ENCODE peak calls at places on chromosomes 6 and 20, in nine cellular contexts. V is stomach, L is HCT116, Z is AG04449, U is heart right ventricle, Q is psoas muscle, A is cardiac muscle cell, S is PC-3, G is HFF-Myc. F is an unnamed sample.

GRCh38 chr20:10376271-10377075 is 57.5 kb downstream of the MKKS start:
- DNase-seq in V (no peak), L (no peak), Z (peak), U (no peak), Q (no peak), A (peak), S (peak), G (no peak), F (peak)

GRCh38 chr6:100289285-100289684 is 175.4 kb downstream of the SIM1 start:
- DNase-seq in V (no peak), L (no peak), Z (no peak), U (no peak), Q (no peak), A (no peak), S (peak), G (no peak), F (no peak)

GRCh38 chr20:61352381-61353260 is 100.6 kb downstream of the CDH4 start:
- DNase-seq in V (no peak), L (no peak), Z (no peak), U (no peak), Q (no peak), A (no peak), S (no peak), G (no peak), F (no peak)

GRCh38 chr6:1329708-1330107 is 17.8 kb downstream of the FOXQ1 start:
- DNase-seq in V (no peak), L (no peak), Z (no peak), U (no peak), Q (no peak), A (no peak), S (no peak), G (no peak), F (no peak)

GRCh38 chr6:151675746-151676459 is 131.6 kb upstream of the ESR1 start:
- DNase-seq in V (peak), L (peak), Z (no peak), U (no peak), Q (no peak), A (peak), S (peak), G (no peak), F (no peak)

GRCh38 chr6:29995346-29995777 is 53.0 kb downstream of the HLA-A start:
- DNase-seq in V (no peak), L (no peak), Z (no peak), U (no peak), Q (no peak), A (peak), S (peak), G (no peak), F (no peak)

GRCh38 chr20:35329435-35330139 is 37.4 kb upstream of the FAM83C start:
- DNase-seq in V (peak), L (no peak), Z (no peak), U (no peak), Q (peak), A (peak), S (peak), G (no peak), F (no peak)

GRCh38 chr6:77502966-77503365 is 39.7 kb upstream of the HTR1B start:
- DNase-seq in V (no peak), L (no peak), Z (no peak), U (no peak), Q (no peak), A (no peak), S (no peak), G (no peak), F (no peak)

GRCh38 chr20:3231889-3232588 is 7.0 kb downstream of the SLC4A11 start:
- DNase-seq in V (no peak), L (no peak), Z (no peak), U (no peak), Q (no peak), A (no peak), S (no peak), G (no peak), F (no peak)

GRCh38 chr6:79949235-79949634 is 1.9 kb upstream of the ELOVL4 start:
- DNase-seq in V (peak), L (peak), Z (peak), U (peak), Q (no peak), A (peak), S (peak), G (no peak), F (peak)

GRCh38 chr6:132089173-132089572 is 138.0 kb upstream of the CCN2 start:
- DNase-seq in V (no peak), L (no peak), Z (no peak), U (no peak), Q (no peak), A (no peak), S (no peak), G (no peak), F (no peak)

GRCh38 chr6:34791164-34791841 is 580 bp upstream of the BLTP3A start:
- DNase-seq in V (peak), L (peak), Z (no peak), U (peak), Q (peak), A (peak), S (peak), G (no peak), F (no peak)

GRCh38 chr20:56955673-56956072 is 310.8 kb downstream of the BMP7 start:
- DNase-seq in V (no peak), L (no peak), Z (no peak), U (no peak), Q (no peak), A (no peak), S (no peak), G (no peak), F (no peak)

GRCh38 chr20:3276400-3277015 is 37.5 kb upstream of the SLC4A11 start:
- DNase-seq in V (no peak), L (peak), Z (no peak), U (no peak), Q (no peak), A (peak), S (peak), G (peak), F (no peak)

GRCh38 chr20:1901704-1902103 is 6.5 kb downstream of the SIRPA start:
- DNase-seq in V (no peak), L (no peak), Z (no peak), U (no peak), Q (no peak), A (no peak), S (no peak), G (no peak), F (no peak)

GRCh38 chr20:53642196-53643030 is 48.8 kb upstream of the ZNF217 start:
- DNase-seq in V (peak), L (peak), Z (no peak), U (peak), Q (no peak), A (peak), S (peak), G (no peak), F (no peak)

GRCh38 chr20:49037962-49038387 is 8.1 kb upstream of the CSE1L start:
- DNase-seq in V (no peak), L (no peak), Z (no peak), U (no peak), Q (no peak), A (peak), S (no peak), G (no peak), F (no peak)

GRCh38 chr20:11651647-11652046 is 266.0 kb upstream of the BTBD3 start:
- DNase-seq in V (no peak), L (no peak), Z (no peak), U (no peak), Q (no peak), A (no peak), S (no peak), G (no peak), F (no peak)

GRCh38 chr20:13355386-13355785 is 134.3 kb downstream of the ISM1 start:
- DNase-seq in V (no peak), L (no peak), Z (no peak), U (no peak), Q (no peak), A (no peak), S (no peak), G (no peak), F (no peak)

GRCh38 chr6:82507112-82507511 is 143.5 kb downstream of the TPBG start:
- DNase-seq in V (no peak), L (no peak), Z (no peak), U (no peak), Q (no peak), A (no peak), S (peak), G (no peak), F (no peak)

GRCh38 chr6:140857734-140858380 is 1274.9 kb upstream of the GJE1 start:
- DNase-seq in V (no peak), L (peak), Z (peak), U (no peak), Q (no peak), A (peak), S (peak), G (peak), F (peak)

GRCh38 chr6:105302617-105303128 is 100.2 kb downstream of the PREP start:
- DNase-seq in V (no peak), L (no peak), Z (no peak), U (no peak), Q (peak), A (no peak), S (peak), G (no peak), F (no peak)
- TF ChIP-seq CTCF in V (peak), L (no peak), Z (no peak), U (no peak), Q (peak), A (no peak), S (peak), G (no peak), F (no peak)

GRCh38 chr6:16712250-16712930 is 48.9 kb downstream of the ATXN1 start:
- DNase-seq in V (no peak), L (no peak), Z (no peak), U (no peak), Q (no peak), A (no peak), S (no peak), G (no peak), F (no peak)
- H3K4me3 ChIP-seq in V (no peak), L (no peak), Z (peak), U (peak), Q (peak), A (no peak), S (peak), G (no peak), F (peak)

GRCh38 chr6:66051812-66052211 is 344.8 kb upstream of the EYS start:
- DNase-seq in V (no peak), L (no peak), Z (no peak), U (no peak), Q (no peak), A (no peak), S (no peak), G (no peak), F (no peak)

GRCh38 chr6:66048684-66049474 is 341.9 kb upstream of the EYS start:
- DNase-seq in V (no peak), L (no peak), Z (no peak), U (no peak), Q (no peak), A (no peak), S (no peak), G (no peak), F (no peak)
- TF ChIP-seq CTCF in V (no peak), L (no peak), Z (no peak), U (no peak), Q (no peak), A (no peak), S (no peak), G (no peak), F (no peak)

DNA sequence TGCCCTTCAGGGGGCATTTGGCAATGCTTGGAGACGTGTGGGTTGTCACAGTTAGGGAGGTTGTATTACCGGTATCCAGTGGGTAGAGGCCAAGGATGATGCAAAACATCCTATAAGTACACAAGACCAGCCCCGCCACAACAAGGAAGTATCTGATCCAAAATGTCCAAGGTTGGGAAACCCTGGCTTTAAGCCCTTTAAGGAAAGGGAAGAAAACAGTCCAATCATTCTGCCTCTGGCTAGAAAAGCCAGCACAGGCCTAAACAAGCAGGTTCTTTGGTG is 3.6 kb upstream of the ZMYND8 start:
- DNase-seq in V (peak), L (no peak), Z (no peak), U (peak), Q (no peak), A (peak), S (peak), G (no peak), F (no peak)
- H3K4me3 ChIP-seq in V (no peak), L (peak), Z (no peak), U (no peak), Q (peak), A (no peak), S (peak), G (peak), F (no peak)